ENCODE peak calls at places on chromosomes 16 and 17, in ten cellular contexts. T is adrenal gland, G is A549, H is PC-9, C is upper lobe of right lung, N is endodermal cell, W is esophagus squamous epithelium, P is hepatocyte, L is HepG2, A is left lung. J is an unnamed sample. For H3K4me1, the result is how much of the 10 kb centered on the place peaks cover.

GRCh38 chr17:45270828-45271418 is 9.0 kb upstream of the SPATA32 start:
- DNase-seq in T (no peak), L (no peak), N (peak), W (no peak), G (no peak), H (no peak), P (no peak), C (peak), A (peak), J (peak)

GRCh38 chr16:70418993-70419318 is 19.9 kb downstream of the ST3GAL2 start:
- DNase-seq in P (no peak), T (no peak), N (no peak), C (no peak), L (no peak), G (no peak), W (no peak), A (no peak), H (no peak), J (no peak)

GRCh38 chr16:2061023-2061422 is 13.2 kb downstream of the TSC2 start:
- DNase-seq in C (no peak), G (no peak), H (no peak), L (no peak), P (no peak), T (no peak), N (no peak), A (no peak), W (no peak), J (no peak)

GRCh38 chr17:18948476-18949006 is 3.4 kb upstream of the SLC5A10 start:
- DNase-seq in W (no peak), L (no peak), C (peak), A (no peak), G (no peak), N (no peak), H (no peak), P (no peak), T (no peak), J (no peak)

GRCh38 chr17:56176101-56176500 is 22.8 kb downstream of the ANKFN1 start:
- DNase-seq in P (peak), W (no peak), T (no peak), A (no peak), H (no peak), L (no peak), C (no peak), N (no peak), G (no peak), J (no peak)

GRCh38 chr16:82263456-82264159 is 93.6 kb upstream of the MPHOSPH6 start:
- DNase-seq in W (no peak), H (no peak), L (peak), G (peak), T (peak), N (peak), P (peak), C (no peak), A (no peak), J (peak)

GRCh38 chr16:30527635-30528178 is 1.3 kb upstream of the ZNF768 start:
- DNase-seq in P (no peak), H (peak), L (no peak), W (no peak), N (no peak), A (no peak), G (no peak), C (no peak), T (peak), J (peak)

GRCh38 chr16:47045023-47045422 is 71.5 kb upstream of the DNAJA2 start:
- DNase-seq in A (no peak), W (no peak), N (no peak), G (no peak), T (no peak), L (no peak), C (no peak), H (no peak), P (no peak), J (no peak)

GRCh38 chr17:67385122-67385988 is 8.3 kb downstream of the PITPNC1 start:
- DNase-seq in P (no peak), T (peak), H (no peak), A (no peak), W (no peak), G (peak), L (no peak), C (no peak), N (peak), J (no peak)

GRCh38 chr17:80158846-80159245 is 11.0 kb upstream of the CARD14 start:
- DNase-seq in P (no peak), C (no peak), G (no peak), A (no peak), W (no peak), H (no peak), T (no peak), L (no peak), N (no peak), J (no peak)

GRCh38 chr17:40191237-40192208 is 14.3 kb downstream of the RAPGEFL1 start:
- DNase-seq in A (peak), C (peak), N (peak), H (no peak), L (peak), P (peak), G (peak), T (peak), W (peak), J (peak)

GRCh38 chr17:42814633-42815399 is 9.3 kb downstream of the BECN1 start:
- DNase-seq in H (no peak), C (no peak), G (no peak), A (no peak), T (no peak), W (no peak), L (no peak), N (no peak), P (no peak), J (no peak)

GRCh38 chr16:13102401-13102800 is 201.0 kb downstream of the SHISA9 start:
- DNase-seq in P (no peak), H (no peak), G (no peak), L (no peak), T (no peak), N (no peak), A (no peak), W (no peak), C (no peak), J (no peak)

GRCh38 chr17:64534187-64534586 is 27.4 kb downstream of the CEP95 start:
- DNase-seq in A (no peak), N (no peak), T (no peak), C (no peak), P (no peak), W (no peak), G (peak), L (no peak), H (no peak), J (no peak)

GRCh38 chr16:12245923-12246290 is 269.4 kb downstream of the SNX29 start:
- DNase-seq in H (no peak), A (no peak), N (no peak), L (no peak), W (no peak), G (no peak), P (no peak), T (no peak), C (no peak), J (no peak)

GRCh38 chr17:42436401-42436800 is 13.3 kb upstream of the CAVIN1 start:
- DNase-seq in L (peak), N (peak), G (no peak), H (no peak), P (peak), T (no peak), C (no peak), W (no peak), A (no peak), J (peak)

GRCh38 chr17:13888043-13888442 is 181.3 kb upstream of the COX10 start:
- DNase-seq in G (no peak), L (no peak), A (no peak), C (no peak), P (peak), N (no peak), H (no peak), W (no peak), T (no peak), J (peak)

GRCh38 chr17:2736956-2737355 is 12.5 kb downstream of the CCDC92B start:
- DNase-seq in W (no peak), C (no peak), L (no peak), G (no peak), H (no peak), A (no peak), T (no peak), N (no peak), P (no peak), J (no peak)

GRCh38 chr17:50478391-50479361 is at the start of gene RSAD1:
- DNase-seq in C (peak), H (peak), G (peak), N (peak), A (peak), L (peak), T (peak), P (peak), W (peak), J (peak)

GRCh38 chr17:2262146-2262587 is 41.4 kb downstream of the SMG6 start:
- DNase-seq in C (no peak), L (no peak), T (no peak), P (peak), G (peak), W (no peak), A (no peak), H (no peak), N (no peak), J (no peak)

GRCh38 chr16:84548971-84549844 is 44.7 kb upstream of the MEAK7 start:
- DNase-seq in W (no peak), L (no peak), N (no peak), H (no peak), C (no peak), T (peak), G (no peak), P (no peak), A (peak), J (no peak)

GRCh38 chr17:50918933-50919296 is 52.8 kb upstream of the TOB1 start:
- DNase-seq in T (no peak), N (no peak), L (no peak), W (no peak), P (peak), H (no peak), A (no peak), C (no peak), G (no peak), J (no peak)

GRCh38 chr17:44909681-44910144 is 5.6 kb downstream of the GFAP start:
- DNase-seq in P (peak), H (peak), A (no peak), L (no peak), T (no peak), W (no peak), N (peak), G (no peak), C (no peak), J (no peak)

GRCh38 chr17:47844814-47845453 is 3.9 kb upstream of the SCRN2 start:
- DNase-seq in T (no peak), W (no peak), C (no peak), G (no peak), N (no peak), L (no peak), H (no peak), A (no peak), P (no peak), J (no peak)

GRCh38 chr17:64492481-64493109 is 4.3 kb downstream of the POLG2 start:
- DNase-seq in C (no peak), N (no peak), A (no peak), P (no peak), W (no peak), H (no peak), G (peak), L (no peak), T (no peak), J (no peak)

GRCh38 chr17:13265306-13265705 is 247.5 kb upstream of the ELAC2 start:
- DNase-seq in T (no peak), W (no peak), A (no peak), N (no peak), P (no peak), H (no peak), G (no peak), C (no peak), L (no peak), J (no peak)

GRCh38 chr17:83002118-83002805 is 77.1 kb upstream of the METRNL start:
- DNase-seq in P (no peak), A (peak), H (no peak), L (no peak), N (peak), T (no peak), C (peak), G (no peak), W (no peak), J (no peak)

GRCh38 chr16:84461029-84461415 is 43.4 kb downstream of the MEAK7 start:
- DNase-seq in T (no peak), G (no peak), N (peak), W (no peak), C (peak), L (no peak), A (no peak), P (no peak), H (no peak), J (no peak)

GRCh38 chr16:53743149-53743566 is 39.2 kb downstream of the FTO start:
- DNase-seq in P (peak), A (no peak), W (no peak), N (peak), L (peak), T (no peak), C (no peak), H (no peak), G (peak), J (no peak)

GRCh38 chr17:17186051-17186450 is 20.1 kb downstream of the PLD6 start:
- DNase-seq in P (peak), L (no peak), A (peak), C (no peak), N (no peak), H (peak), W (no peak), T (no peak), G (no peak), J (no peak)

GRCh38 chr17:72984925-72985322 is 107.6 kb downstream of the SLC39A11 start:
- DNase-seq in C (peak), N (no peak), T (no peak), W (no peak), G (no peak), A (no peak), H (peak), L (no peak), P (no peak), J (no peak)

GRCh38 chr17:72126575-72127486 is 6.0 kb downstream of the SOX9 start:
- DNase-seq in P (peak), H (peak), G (peak), L (peak), C (no peak), T (no peak), N (no peak), W (no peak), A (no peak), J (no peak)

GRCh38 chr16:72797606-72798005 is 250.3 kb downstream of the ZFHX3 start:
- DNase-seq in G (no peak), L (no peak), T (no peak), A (no peak), C (no peak), H (no peak), W (no peak), N (no peak), P (no peak), J (no peak)

GRCh38 chr17:55448681-55449080 is 27.0 kb upstream of the MMD start:
- DNase-seq in H (peak), C (no peak), L (no peak), T (no peak), N (no peak), G (no peak), A (no peak), P (no peak), W (no peak), J (no peak)

GRCh38 chr17:39393732-39394131 is 7.7 kb downstream of the FBXL20 start:
- DNase-seq in N (no peak), C (no peak), W (no peak), P (no peak), L (no peak), H (no peak), T (no peak), G (no peak), A (no peak), J (no peak)

GRCh38 chr17:55648086-55648485 is 74.6 kb downstream of the TMEM100 start:
- DNase-seq in H (no peak), G (no peak), L (no peak), T (no peak), C (no peak), P (no peak), A (no peak), W (no peak), N (no peak), J (no peak)

DNA sequence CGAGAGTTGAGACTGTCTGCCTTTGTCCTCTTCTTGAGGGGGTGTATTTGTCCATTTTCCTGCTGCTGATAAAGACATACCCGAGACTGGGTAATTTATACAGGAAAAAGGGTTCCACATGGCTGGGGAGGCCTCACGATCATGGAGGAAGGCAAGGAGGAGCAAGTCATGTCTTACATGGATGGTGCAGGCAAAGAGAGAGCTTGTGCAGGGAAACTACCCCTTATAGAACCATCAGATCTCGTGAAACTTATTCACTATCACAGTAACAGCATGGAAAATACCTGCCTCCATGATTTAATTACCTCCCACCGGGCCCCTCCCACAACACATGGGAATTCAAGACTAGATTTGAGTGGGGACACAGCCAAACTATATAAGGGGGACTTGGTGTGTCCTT is 338.2 kb upstream of the TNRC6C start:
- DNase-seq in A (no peak), H (no peak), L (no peak), W (no peak), P (no peak), N (peak), C (no peak), T (no peak), G (no peak), J (no peak)
- H3K27ac ChIP-seq in A (no peak), H (no peak), L (no peak), W (no peak), P (no peak), N (no peak), C (no peak), T (no peak), G (peak), J (no peak)

DNA sequence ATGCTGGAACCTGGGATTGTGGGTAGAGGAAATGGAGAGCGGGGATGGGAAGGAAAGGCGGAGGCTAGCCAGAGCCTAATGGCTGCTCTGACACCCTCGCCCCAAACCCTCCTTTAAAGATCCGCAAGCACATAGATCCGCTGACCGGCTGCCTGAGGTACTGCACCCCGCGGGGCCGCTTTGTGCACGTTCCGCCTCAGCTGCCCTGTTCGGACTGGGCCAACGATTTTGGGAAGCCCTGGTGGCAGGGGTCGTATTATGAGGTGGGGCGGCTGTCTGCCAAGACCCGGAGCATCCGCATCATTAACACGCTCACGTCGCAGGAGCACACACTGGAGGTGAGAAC is 657 bp downstream of the CYB5D1 start:
- DNase-seq in W (no peak), A (peak), C (peak), L (peak), H (peak), P (peak), G (peak), N (peak), T (peak), J (peak)
- TF ChIP-seq CTCF in W (peak), A (peak), C (peak), L (peak), H (peak), P (peak), G (peak), N (peak), T (peak), J (peak)

GRCh38 chr16:89922477-89922883 is 662 bp upstream of the TUBB3 start:
- DNase-seq in H (peak), C (peak), L (peak), P (peak), G (peak), A (peak), N (peak), T (peak), W (peak), J (peak)

GRCh38 chr16:89924298-89924924 is 1.3 kb downstream of the TUBB3 start:
- DNase-seq in A (peak), L (peak), H (no peak), C (no peak), G (peak), P (peak), N (peak), T (no peak), W (no peak), J (no peak)

GRCh38 chr16:89924925-89925307 is 1.8 kb downstream of the TUBB3 start:
- DNase-seq in N (peak), H (no peak), T (no peak), G (no peak), C (no peak), A (no peak), P (no peak), W (no peak), L (no peak), J (no peak)

GRCh38 chr16:89922884-89923639 is at the start of gene TUBB3:
- DNase-seq in G (peak), A (peak), H (no peak), W (no peak), L (peak), P (peak), T (peak), C (peak), N (peak), J (no peak)

DNA sequence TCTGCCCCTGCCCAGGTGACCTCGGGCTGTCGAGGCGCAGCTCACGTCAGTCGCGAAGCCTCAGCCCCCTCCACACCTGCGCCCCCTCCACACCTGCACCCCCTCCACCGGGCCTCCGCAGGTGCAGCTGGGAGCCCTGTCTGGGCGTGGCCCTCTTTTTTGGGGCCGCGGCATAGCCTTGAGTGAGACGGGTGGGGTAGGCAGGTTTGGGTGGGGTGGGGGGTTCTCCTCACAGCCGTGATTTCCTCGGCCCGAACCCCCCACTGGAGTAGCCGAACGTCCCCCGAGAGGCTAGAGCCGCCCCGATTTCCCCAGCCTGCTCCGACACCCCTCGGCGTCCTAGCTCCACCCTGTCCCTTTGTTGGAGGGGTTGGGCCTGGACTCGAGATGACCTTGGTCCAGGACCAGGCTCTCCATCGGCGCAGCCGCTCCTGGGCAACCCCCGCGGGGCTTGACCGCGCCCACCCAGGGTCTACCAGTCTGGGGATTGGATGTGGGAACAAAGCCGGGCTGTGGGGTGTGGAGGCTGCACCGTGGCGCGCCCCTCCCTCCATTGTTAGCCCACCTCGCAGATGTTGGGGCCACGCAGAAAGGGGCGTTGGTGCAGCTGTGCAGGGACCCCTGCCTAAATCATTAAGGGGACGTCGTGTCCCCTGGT is 627 bp downstream of the TUBB3 start:
- DNase-seq in N (peak), G (no peak), T (no peak), C (no peak), A (peak), H (no peak), W (no peak), L (peak), P (peak), J (no peak)
- H3K4me1 ChIP-seq in N (under half), G (under half), T (half or more), C (under half), A (under half), H (under half), W (under half), L (under half), P (under half), J (under half)

GRCh38 chr17:36004604-36005003 is 3.3 kb upstream of the CCL15 start:
- DNase-seq in P (no peak), C (no peak), G (no peak), T (no peak), N (no peak), L (no peak), H (no peak), A (no peak), W (no peak), J (no peak)

GRCh38 chr17:36000730-36001108 is 634 bp downstream of the CCL15 start:
- DNase-seq in G (no peak), W (no peak), L (peak), P (peak), T (no peak), C (no peak), N (peak), H (no peak), A (no peak), J (no peak)

GRCh38 chr17:36001109-36001735 is at the start of gene CCL15:
- DNase-seq in G (no peak), C (no peak), L (peak), P (peak), H (no peak), A (no peak), N (no peak), W (no peak), T (no peak), J (no peak)

GRCh38 chr17:36002631-36003030 is 1.3 kb upstream of the CCL15 start:
- DNase-seq in W (no peak), A (no peak), H (no peak), P (no peak), T (no peak), N (no peak), C (no peak), G (no peak), L (no peak), J (no peak)

GRCh38 chr17:36001862-36002603 is 680 bp upstream of the CCL15 start:
- DNase-seq in H (no peak), T (no peak), G (peak), A (no peak), W (no peak), L (peak), C (peak), P (peak), N (no peak), J (no peak)
- H3K27ac ChIP-seq in H (no peak), T (no peak), G (no peak), A (no peak), W (no peak), L (peak), C (no peak), P (peak), N (no peak), J (no peak)

GRCh38 chr17:7403902-7404736 is at the start of gene TMEM256:
- DNase-seq in T (peak), N (peak), A (peak), W (peak), L (peak), C (peak), G (peak), P (peak), H (peak), J (peak)
- TF ChIP-seq CTCF in T (no peak), N (peak), A (no peak), W (no peak), L (no peak), C (no peak), G (no peak), P (no peak), H (no peak), J (no peak)

J was measured in psoas muscle.